ENCODE peak calls at places on chromosomes 5 and 9, in eight cellular contexts. R, B, K, N, M, A, J and I are unnamed samples.

GRCh38 chr5:20636686-20637085 is 648.7 kb upstream of the CDH18 start:
- DNase-seq in B (no peak), M (peak), A (no peak), R (no peak), J (no peak), K (no peak), N (no peak), I (no peak)

GRCh38 chr5:158174918-158175663 is 316.1 kb upstream of the CLINT1 start:
- DNase-seq in M (peak), J (peak), A (peak), K (peak), B (peak), R (peak), N (peak), I (peak)

GRCh38 chr5:124527220-124527991 is 219.0 kb downstream of the ZNF608 start:
- DNase-seq in N (peak), M (peak), R (no peak), K (no peak), J (no peak), A (no peak), B (no peak), I (peak)

GRCh38 chr9:8301296-8301695 is 501.7 kb upstream of the DMAC1 start:
- DNase-seq in R (no peak), M (no peak), K (no peak), N (no peak), A (no peak), B (no peak), J (no peak), I (no peak)

GRCh38 chr5:146753618-146754123 is 124.9 kb downstream of the PPP2R2B start:
- DNase-seq in B (no peak), M (no peak), J (no peak), R (no peak), A (no peak), N (no peak), K (no peak), I (no peak)

GRCh38 chr5:173893192-173893561 is 5.0 kb downstream of the CPEB4 start:
- DNase-seq in J (no peak), A (no peak), M (no peak), K (no peak), N (no peak), B (no peak), R (no peak), I (no peak)

GRCh38 chr9:83154087-83154736 is 91.3 kb upstream of the RASEF start:
- DNase-seq in A (no peak), M (peak), R (peak), J (peak), K (no peak), N (peak), B (no peak), I (peak)

GRCh38 chr9:134987906-134988700 is 70.4 kb upstream of the FCN1 start:
- DNase-seq in J (no peak), M (no peak), N (no peak), R (no peak), B (no peak), K (no peak), A (no peak), I (no peak)

GRCh38 chr5:179158556-179158955 is 98.4 kb downstream of the ZNF354C start:
- DNase-seq in M (no peak), K (no peak), J (no peak), R (no peak), B (no peak), N (no peak), A (no peak), I (no peak)

GRCh38 chr9:107410045-107410819 is 79.3 kb downstream of the KLF4 start:
- DNase-seq in B (no peak), A (no peak), R (no peak), J (no peak), N (no peak), M (peak), K (no peak), I (no peak)

GRCh38 chr5:181039961-181040915 is at the start of gene BTNL9:
- DNase-seq in N (no peak), M (no peak), A (no peak), J (no peak), K (no peak), B (no peak), R (no peak), I (no peak)

GRCh38 chr5:175521313-175521833 is 43.0 kb downstream of the SFXN1 start:
- DNase-seq in B (no peak), J (no peak), R (no peak), M (no peak), A (no peak), K (no peak), N (no peak), I (no peak)

GRCh38 chr9:116656977-116657376 is 30.1 kb upstream of the TRIM32 start:
- DNase-seq in A (no peak), B (no peak), N (no peak), M (no peak), J (no peak), R (no peak), K (no peak), I (no peak)

GRCh38 chr9:89863837-89864236 is 259.0 kb downstream of the GADD45G start:
- DNase-seq in M (no peak), R (no peak), K (no peak), A (no peak), B (no peak), N (no peak), J (no peak), I (no peak)

GRCh38 chr9:79577969-79578723 is 6.4 kb downstream of the TLE4 start:
- DNase-seq in R (no peak), A (no peak), J (no peak), M (no peak), K (no peak), N (no peak), B (no peak), I (no peak)

GRCh38 chr9:35162605-35163315 is 951 bp downstream of the UNC13B start:
- DNase-seq in K (no peak), A (no peak), B (no peak), R (no peak), N (no peak), J (no peak), M (no peak), I (no peak)

GRCh38 chr5:115857621-115858349 is 16.1 kb downstream of the AP3S1 start:
- DNase-seq in K (no peak), R (no peak), M (peak), B (no peak), J (no peak), A (no peak), N (no peak), I (peak)

GRCh38 chr5:67591491-67591890 is 394.9 kb upstream of the CD180 start:
- DNase-seq in K (no peak), M (no peak), B (peak), J (no peak), R (no peak), A (no peak), N (no peak), I (no peak)

GRCh38 chr5:40955313-40955712 is 46.0 kb downstream of the C7 start:
- DNase-seq in M (peak), K (no peak), B (no peak), J (no peak), N (no peak), A (no peak), R (no peak), I (no peak)

GRCh38 chr5:126998201-126998631 is 32.1 kb downstream of the MARCHF3 start:
- DNase-seq in N (no peak), K (no peak), R (no peak), J (peak), M (no peak), B (no peak), A (no peak), I (no peak)

GRCh38 chr5:56264417-56265025 is 31.4 kb upstream of the ANKRD55 start:
- DNase-seq in M (peak), B (peak), A (peak), J (peak), N (peak), R (peak), K (peak), I (peak)

GRCh38 chr9:76441551-76442322 is 17.2 kb upstream of the GCNT1 start:
- DNase-seq in N (no peak), J (no peak), A (no peak), K (no peak), M (peak), B (no peak), R (no peak), I (peak)

GRCh38 chr9:5695860-5696259 is 67.0 kb downstream of the RIC1 start:
- DNase-seq in R (no peak), M (no peak), A (no peak), B (no peak), K (no peak), J (no peak), N (no peak), I (no peak)

GRCh38 chr9:135992486-135993408 is 31.6 kb upstream of the UBAC1 start:
- DNase-seq in R (peak), J (peak), A (peak), B (no peak), K (peak), N (peak), M (peak), I (peak)

GRCh38 chr5:82624018-82624417 is 345.9 kb upstream of the RPS23 start:
- DNase-seq in N (no peak), M (no peak), B (no peak), R (no peak), K (no peak), A (no peak), J (no peak), I (no peak)

GRCh38 chr9:109771084-109771483 is 8.9 kb upstream of the PALM2AKAP2 start:
- DNase-seq in N (no peak), M (peak), K (peak), A (no peak), B (no peak), J (no peak), R (no peak), I (peak)

GRCh38 chr5:180291943-180292831 is at the start of gene MAPK9:
- DNase-seq in A (peak), J (peak), M (peak), B (peak), N (peak), K (peak), R (peak), I (peak)

GRCh38 chr5:5018560-5018935 is 121.6 kb upstream of the ADAMTS16 start:
- DNase-seq in B (peak), R (no peak), A (no peak), M (no peak), J (no peak), K (no peak), N (no peak), I (no peak)

GRCh38 chr5:51391175-51391574 is 7.9 kb downstream of the ISL1 start:
- DNase-seq in K (peak), R (no peak), N (no peak), B (no peak), A (no peak), J (no peak), M (no peak), I (no peak)

GRCh38 chr9:101711330-101711941 is 27.0 kb downstream of the GRIN3A start:
- DNase-seq in A (peak), B (peak), M (no peak), N (peak), R (no peak), K (peak), J (no peak), I (peak)

GRCh38 chr9:91338681-91339080 is 23.0 kb downstream of the AUH start:
- DNase-seq in A (no peak), N (no peak), B (no peak), R (no peak), J (no peak), M (no peak), K (no peak), I (no peak)

GRCh38 chr5:91514408-91514807 is 131.3 kb upstream of the ARRDC3 start:
- DNase-seq in M (no peak), B (no peak), A (no peak), N (no peak), K (no peak), J (no peak), R (no peak), I (no peak)

GRCh38 chr9:123480096-123480495 is 124.1 kb downstream of the CRB2 start:
- DNase-seq in N (no peak), B (no peak), A (no peak), R (no peak), J (no peak), M (no peak), K (no peak), I (no peak)

GRCh38 chr5:154755361-154756202 is at the start of gene LARP1:
- DNase-seq in N (peak), K (peak), R (peak), J (peak), A (peak), M (peak), B (no peak), I (peak)

GRCh38 chr5:167514461-167514860 is 777.0 kb upstream of the WWC1 start:
- DNase-seq in J (no peak), M (no peak), R (no peak), K (no peak), N (no peak), A (no peak), B (no peak), I (peak)

GRCh38 chr9:96087669-96088299 is 212.3 kb downstream of the ERCC6L2 start:
- DNase-seq in K (no peak), B (no peak), A (peak), N (peak), J (peak), M (no peak), R (no peak), I (no peak)

GRCh38 chr5:54148858-54149257 is 161.5 kb downstream of the ARL15 start:
- DNase-seq in A (no peak), B (no peak), K (no peak), R (no peak), N (no peak), M (no peak), J (no peak), I (no peak)

GRCh38 chr9:34651286-34651685 is 699 bp upstream of the IL11RA start:
- DNase-seq in N (peak), M (no peak), J (peak), K (no peak), B (no peak), A (no peak), R (peak), I (peak)

GRCh38 chr9:98838155-98838904 is 30.9 kb downstream of the GALNT12 start:
- DNase-seq in A (no peak), J (no peak), R (no peak), B (no peak), M (no peak), N (no peak), K (no peak), I (no peak)

DNA sequence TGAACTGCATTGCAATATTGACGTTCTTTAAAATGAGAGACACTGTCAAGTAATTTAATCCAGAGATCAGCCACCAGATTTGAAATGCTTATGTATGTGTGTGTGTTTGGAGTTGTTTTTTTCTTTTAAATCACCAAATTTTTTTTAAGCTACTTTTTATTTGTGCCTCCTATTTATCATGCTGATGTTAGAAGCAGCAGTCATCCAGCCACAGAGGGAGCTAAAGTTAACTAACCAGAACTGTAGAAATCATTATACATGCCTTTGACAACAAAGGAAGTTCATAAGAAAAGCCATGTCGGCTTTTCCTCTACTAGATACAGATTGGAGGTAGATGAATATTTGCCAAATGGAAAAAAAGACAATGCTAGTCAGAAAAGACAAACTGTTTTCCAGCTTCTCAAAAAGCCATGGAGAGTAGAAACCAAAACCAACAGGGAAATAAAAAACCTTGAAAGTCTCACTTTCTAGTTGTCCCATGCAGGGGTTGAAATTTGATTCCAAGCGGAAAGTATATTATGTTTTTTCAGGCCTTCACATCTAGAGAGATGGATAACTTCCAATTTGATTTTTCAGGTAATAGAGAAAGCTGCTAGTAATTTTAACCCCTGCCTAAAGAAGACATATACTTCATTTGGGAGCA is 4.5 kb downstream of the PURA start:
- DNase-seq in R (no peak), B (no peak), A (no peak), M (no peak), N (no peak), J (no peak), K (no peak), I (no peak)
- TF ChIP-seq CTCF in R (no peak), B (peak), A (no peak), M (peak), N (no peak), J (no peak), K (peak), I (no peak)

GRCh38 chr5:32713396-32714381 is 2.6 kb downstream of the NPR3 start:
- DNase-seq in A (peak), M (peak), K (peak), B (no peak), N (peak), R (no peak), J (peak), I (no peak)
- TF ChIP-seq CTCF in A (no peak), M (no peak), K (no peak), B (no peak), N (no peak), R (no peak), J (no peak), I (no peak)

GRCh38 chr5:150153483-150153882 is 2.2 kb downstream of the PDGFRB start:
- DNase-seq in N (no peak), K (no peak), A (no peak), J (no peak), B (no peak), M (no peak), R (no peak), I (no peak)

GRCh38 chr5:150154618-150155134 is 969 bp downstream of the PDGFRB start:
- DNase-seq in N (no peak), A (no peak), K (no peak), R (no peak), M (no peak), B (no peak), J (no peak), I (no peak)

GRCh38 chr5:150152636-150153462 is 2.8 kb downstream of the PDGFRB start:
- DNase-seq in A (no peak), B (no peak), J (no peak), M (no peak), R (no peak), K (no peak), N (no peak), I (no peak)

GRCh38 chr5:150155258-150156032 is at the start of gene PDGFRB:
- DNase-seq in B (peak), J (peak), K (peak), R (peak), M (peak), A (peak), N (peak), I (no peak)

GRCh38 chr5:150153957-150154617 is 1.6 kb downstream of the PDGFRB start:
- DNase-seq in J (no peak), R (no peak), N (peak), A (no peak), M (no peak), K (no peak), B (peak), I (no peak)
- TF ChIP-seq CTCF in J (no peak), R (no peak), N (no peak), A (no peak), M (no peak), K (no peak), B (peak), I (no peak)

GRCh38 chr9:112886351-112886750 is 4.3 kb downstream of the SLC46A2 start:
- DNase-seq in N (no peak), R (no peak), B (no peak), A (no peak), M (no peak), K (no peak), J (no peak), I (no peak)

GRCh38 chr9:112885324-112885723 is 5.4 kb downstream of the SLC46A2 start:
- DNase-seq in B (no peak), N (no peak), A (no peak), M (no peak), K (no peak), J (no peak), R (no peak), I (no peak)

GRCh38 chr9:112884086-112884485 is 6.6 kb downstream of the SLC46A2 start:
- DNase-seq in M (peak), A (peak), K (no peak), J (no peak), N (peak), R (no peak), B (no peak), I (no peak)

GRCh38 chr9:112887377-112887776 is 3.3 kb downstream of the SLC46A2 start:
- DNase-seq in A (no peak), B (no peak), K (no peak), N (no peak), M (no peak), J (no peak), R (no peak), I (peak)

GRCh38 chr9:112884721-112885120 is 6.0 kb downstream of the SLC46A2 start:
- DNase-seq in B (no peak), K (no peak), J (no peak), N (no peak), R (no peak), M (peak), A (no peak), I (no peak)
- TF ChIP-seq CTCF in B (no peak), K (no peak), J (no peak), N (no peak), R (no peak), M (no peak), A (no peak), I (no peak)

GRCh38 chr5:75734913-75735789 is 17.9 kb upstream of the POC5 start:
- DNase-seq in N (peak), M (peak), R (peak), J (peak), B (no peak), K (peak), A (peak), I (peak)
- TF ChIP-seq CTCF in N (peak), M (peak), R (peak), J (peak), B (peak), K (peak), A (peak), I (peak)

DNA sequence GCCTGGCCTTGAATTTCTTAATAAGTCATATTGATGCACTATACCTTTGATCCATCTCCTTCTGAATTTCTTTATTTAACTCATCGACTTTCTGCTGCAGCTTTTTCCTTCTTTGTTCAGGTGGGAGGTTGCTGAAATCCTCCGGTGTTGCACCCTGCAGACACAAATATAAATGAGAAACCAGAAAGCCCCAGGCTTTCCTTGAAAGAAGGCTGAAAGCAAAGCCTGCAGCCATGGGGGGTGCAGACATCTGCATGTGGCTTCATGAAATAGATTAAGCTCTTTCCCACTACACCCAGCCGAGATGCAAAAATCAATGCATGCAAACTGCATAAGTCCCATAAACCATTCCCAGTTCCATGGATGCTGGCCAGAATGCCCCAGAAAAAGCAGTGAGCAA is 73.6 kb downstream of the USP20 start:
- DNase-seq in M (no peak), R (no peak), B (no peak), J (no peak), A (no peak), K (no peak), N (no peak), I (no peak)
- TF ChIP-seq CTCF in M (no peak), R (no peak), B (no peak), J (no peak), A (no peak), K (no peak), N (no peak), I (no peak)

GRCh38 chr5:86880785-86881492 is 263.2 kb downstream of the COX7C start:
- DNase-seq in K (peak), A (peak), N (peak), R (no peak), M (peak), B (peak), J (peak), I (peak)

GRCh38 chr5:86875539-86875938 is 257.8 kb downstream of the COX7C start:
- DNase-seq in M (no peak), N (no peak), R (no peak), K (no peak), J (no peak), A (no peak), B (no peak), I (no peak)

GRCh38 chr5:86879086-86879485 is 261.3 kb downstream of the COX7C start:
- DNase-seq in J (no peak), R (no peak), N (no peak), M (no peak), K (no peak), B (no peak), A (no peak), I (no peak)

GRCh38 chr5:86880344-86880743 is 262.6 kb downstream of the COX7C start:
- DNase-seq in R (no peak), M (no peak), J (no peak), N (no peak), B (no peak), K (peak), A (no peak), I (no peak)

DNA sequence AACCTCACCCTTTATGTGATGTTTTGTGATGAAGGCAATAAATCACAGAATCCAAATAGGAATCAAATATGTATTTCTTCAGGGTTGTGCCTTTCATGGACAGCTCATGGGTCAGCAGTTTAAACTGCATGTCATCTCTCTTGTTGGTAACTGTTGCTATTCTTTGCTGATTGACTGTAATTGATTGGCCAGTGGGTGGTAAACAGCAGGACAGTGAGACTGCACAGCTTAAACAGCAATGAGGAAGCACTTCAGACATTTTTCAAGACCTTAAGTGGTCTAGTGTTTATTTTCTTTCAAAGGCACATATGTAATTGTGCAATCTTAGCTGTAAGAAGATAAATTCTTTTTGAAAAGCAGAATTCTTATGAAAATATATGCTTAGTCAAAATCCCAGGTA is 260.5 kb downstream of the COX7C start:
- DNase-seq in M (no peak), K (no peak), A (no peak), B (no peak), J (no peak), N (no peak), R (no peak), I (no peak)
- TF ChIP-seq CTCF in M (no peak), K (no peak), A (no peak), B (no peak), J (no peak), N (no peak), R (no peak), I (no peak)